ENCODE peak calls at places on chromosomes 12 and 14, in ten cellular contexts. One of them, this sample, is unnamed.

GRCh38 chr14:104785708-104786080 is 9.9 kb downstream of the AKT1 start:
- DNase-seq in A172: no peak
- DNase-seq in stimulated activated naive CD8-positive, alpha-beta T cell treated with anti-CD3 and anti-CD28 coated beads, Interleukin-15, Interleukin-2, amounts not matched to agents 100 U/mL and 50 U/mL, for 24 hours: no peak
- DNase-seq in NCI-H510A: no peak
- DNase-seq in NCI-H1694: no peak
- DNase-seq in epithelial cell of esophagus: no peak
- DNase-seq in astrocyte of the spinal cord: no peak
- DNase-seq in Ammon's horn: no peak
- DNase-seq in stimulated activated effector memory CD8-positive, alpha-beta T cell treated with anti-CD3 and anti-CD28 coated beads, Interleukin-12 subunit alpha, Interleukin-12 subunit beta, amount 100 ng/mL, for 72 hours: no peak
- DNase-seq in amygdala: no peak
- DNase-seq in this sample: no peak

GRCh38 chr12:6323340-6323994 is 13.0 kb downstream of the PLEKHG6 start:
- DNase-seq in NCI-H510A: no peak
- DNase-seq in astrocyte of the spinal cord: peak; percentile 95
- DNase-seq in amygdala: no peak
- DNase-seq in NCI-H1694: peak; percentile 10
- DNase-seq in stimulated activated effector memory CD8-positive, alpha-beta T cell treated with anti-CD3 and anti-CD28 coated beads, Interleukin-12 subunit alpha, Interleukin-12 subunit beta, amount 100 ng/mL, for 72 hours: no peak
- DNase-seq in epithelial cell of esophagus: peak; percentile 84
- DNase-seq in Ammon's horn: peak; percentile 67
- DNase-seq in A172: peak; percentile 91
- DNase-seq in stimulated activated naive CD8-positive, alpha-beta T cell treated with anti-CD3 and anti-CD28 coated beads, Interleukin-15, Interleukin-2, amounts not matched to agents 100 U/mL and 50 U/mL, for 24 hours: no peak
- DNase-seq in this sample: peak; percentile 24

GRCh38 chr12:62660763-62661162 is 194.1 kb downstream of the MON2 start:
- DNase-seq in astrocyte of the spinal cord: peak; percentile 39
- DNase-seq in NCI-H510A: no peak
- DNase-seq in stimulated activated effector memory CD8-positive, alpha-beta T cell treated with anti-CD3 and anti-CD28 coated beads, Interleukin-12 subunit alpha, Interleukin-12 subunit beta, amount 100 ng/mL, for 72 hours: no peak
- DNase-seq in amygdala: no peak
- DNase-seq in A172: peak; percentile 39
- DNase-seq in Ammon's horn: no peak
- DNase-seq in NCI-H1694: no peak
- DNase-seq in epithelial cell of esophagus: peak; percentile 89
- DNase-seq in stimulated activated naive CD8-positive, alpha-beta T cell treated with anti-CD3 and anti-CD28 coated beads, Interleukin-15, Interleukin-2, amounts not matched to agents 100 U/mL and 50 U/mL, for 24 hours: no peak
- DNase-seq in this sample: no peak

GRCh38 chr12:77401480-77402105 is 336.2 kb upstream of the E2F7 start:
- DNase-seq in A172: no peak
- DNase-seq in NCI-H1694: no peak
- DNase-seq in NCI-H510A: no peak
- DNase-seq in Ammon's horn: no peak
- DNase-seq in stimulated activated effector memory CD8-positive, alpha-beta T cell treated with anti-CD3 and anti-CD28 coated beads, Interleukin-12 subunit alpha, Interleukin-12 subunit beta, amount 100 ng/mL, for 72 hours: no peak
- DNase-seq in astrocyte of the spinal cord: no peak
- DNase-seq in epithelial cell of esophagus: no peak
- DNase-seq in stimulated activated naive CD8-positive, alpha-beta T cell treated with anti-CD3 and anti-CD28 coated beads, Interleukin-15, Interleukin-2, amounts not matched to agents 100 U/mL and 50 U/mL, for 24 hours: no peak
- DNase-seq in amygdala: no peak
- DNase-seq in this sample: no peak

GRCh38 chr12:111438501-111438900 is 32.8 kb downstream of the SH2B3 start:
- DNase-seq in A172: peak; percentile 78
- DNase-seq in NCI-H1694: no peak
- DNase-seq in amygdala: peak; percentile 27
- DNase-seq in stimulated activated naive CD8-positive, alpha-beta T cell treated with anti-CD3 and anti-CD28 coated beads, Interleukin-15, Interleukin-2, amounts not matched to agents 100 U/mL and 50 U/mL, for 24 hours: peak; percentile 76
- DNase-seq in stimulated activated effector memory CD8-positive, alpha-beta T cell treated with anti-CD3 and anti-CD28 coated beads, Interleukin-12 subunit alpha, Interleukin-12 subunit beta, amount 100 ng/mL, for 72 hours: no peak
- DNase-seq in astrocyte of the spinal cord: peak; percentile 63
- DNase-seq in Ammon's horn: no peak
- DNase-seq in epithelial cell of esophagus: peak; percentile 82
- DNase-seq in NCI-H510A: peak; percentile 25
- DNase-seq in this sample: no peak

GRCh38 chr12:93571854-93572711 is at the start of gene SOCS2:
- DNase-seq in A172: peak; percentile 48
- DNase-seq in stimulated activated naive CD8-positive, alpha-beta T cell treated with anti-CD3 and anti-CD28 coated beads, Interleukin-15, Interleukin-2, amounts not matched to agents 100 U/mL and 50 U/mL, for 24 hours: peak; percentile 44
- DNase-seq in amygdala: no peak
- DNase-seq in NCI-H510A: peak; percentile 40
- DNase-seq in stimulated activated effector memory CD8-positive, alpha-beta T cell treated with anti-CD3 and anti-CD28 coated beads, Interleukin-12 subunit alpha, Interleukin-12 subunit beta, amount 100 ng/mL, for 72 hours: peak; percentile 36
- DNase-seq in astrocyte of the spinal cord: no peak
- DNase-seq in epithelial cell of esophagus: peak; percentile 36
- DNase-seq in Ammon's horn: no peak
- DNase-seq in NCI-H1694: no peak
- DNase-seq in this sample: no peak

GRCh38 chr12:98544741-98545140 is 29.4 kb downstream of the TMPO start:
- DNase-seq in epithelial cell of esophagus: no peak
- DNase-seq in amygdala: no peak
- DNase-seq in astrocyte of the spinal cord: peak; percentile 12
- DNase-seq in NCI-H510A: no peak
- DNase-seq in NCI-H1694: no peak
- DNase-seq in Ammon's horn: no peak
- DNase-seq in A172: no peak
- DNase-seq in stimulated activated effector memory CD8-positive, alpha-beta T cell treated with anti-CD3 and anti-CD28 coated beads, Interleukin-12 subunit alpha, Interleukin-12 subunit beta, amount 100 ng/mL, for 72 hours: no peak
- DNase-seq in stimulated activated naive CD8-positive, alpha-beta T cell treated with anti-CD3 and anti-CD28 coated beads, Interleukin-15, Interleukin-2, amounts not matched to agents 100 U/mL and 50 U/mL, for 24 hours: no peak
- DNase-seq in this sample: no peak

GRCh38 chr14:65976771-65977170 is 509.4 kb upstream of the CCDC196 start:
- DNase-seq in stimulated activated naive CD8-positive, alpha-beta T cell treated with anti-CD3 and anti-CD28 coated beads, Interleukin-15, Interleukin-2, amounts not matched to agents 100 U/mL and 50 U/mL, for 24 hours: no peak
- DNase-seq in NCI-H510A: no peak
- DNase-seq in epithelial cell of esophagus: no peak
- DNase-seq in NCI-H1694: no peak
- DNase-seq in amygdala: no peak
- DNase-seq in A172: peak; percentile 35
- DNase-seq in stimulated activated effector memory CD8-positive, alpha-beta T cell treated with anti-CD3 and anti-CD28 coated beads, Interleukin-12 subunit alpha, Interleukin-12 subunit beta, amount 100 ng/mL, for 72 hours: no peak
- DNase-seq in astrocyte of the spinal cord: peak; percentile 2
- DNase-seq in Ammon's horn: no peak
- DNase-seq in this sample: no peak

GRCh38 chr12:57549909-57550627 is at the start of gene KIF5A:
- DNase-seq in amygdala: peak; percentile 43
- DNase-seq in A172: no peak
- DNase-seq in stimulated activated effector memory CD8-positive, alpha-beta T cell treated with anti-CD3 and anti-CD28 coated beads, Interleukin-12 subunit alpha, Interleukin-12 subunit beta, amount 100 ng/mL, for 72 hours: peak; percentile 60
- DNase-seq in NCI-H510A: peak; percentile 56
- DNase-seq in astrocyte of the spinal cord: no peak
- DNase-seq in epithelial cell of esophagus: no peak
- DNase-seq in Ammon's horn: peak; percentile 74
- DNase-seq in stimulated activated naive CD8-positive, alpha-beta T cell treated with anti-CD3 and anti-CD28 coated beads, Interleukin-15, Interleukin-2, amounts not matched to agents 100 U/mL and 50 U/mL, for 24 hours: peak; percentile 78
- DNase-seq in NCI-H1694: peak; percentile 18
- DNase-seq in this sample: peak; percentile 48

GRCh38 chr12:3135522-3136461 is 58.6 kb downstream of the TSPAN9 start:
- DNase-seq in stimulated activated naive CD8-positive, alpha-beta T cell treated with anti-CD3 and anti-CD28 coated beads, Interleukin-15, Interleukin-2, amounts not matched to agents 100 U/mL and 50 U/mL, for 24 hours: peak; percentile 29
- DNase-seq in Ammon's horn: peak; percentile 85
- DNase-seq in NCI-H510A: no peak
- DNase-seq in NCI-H1694: peak; percentile 86
- DNase-seq in stimulated activated effector memory CD8-positive, alpha-beta T cell treated with anti-CD3 and anti-CD28 coated beads, Interleukin-12 subunit alpha, Interleukin-12 subunit beta, amount 100 ng/mL, for 72 hours: peak; percentile 32
- DNase-seq in epithelial cell of esophagus: peak; percentile 79
- DNase-seq in A172: peak; percentile 54
- DNase-seq in amygdala: no peak
- DNase-seq in astrocyte of the spinal cord: peak; percentile 76
- DNase-seq in this sample: no peak

GRCh38 chr12:96195845-96196451 is 1.8 kb downstream of the ELK3 start:
- DNase-seq in amygdala: no peak
- DNase-seq in stimulated activated naive CD8-positive, alpha-beta T cell treated with anti-CD3 and anti-CD28 coated beads, Interleukin-15, Interleukin-2, amounts not matched to agents 100 U/mL and 50 U/mL, for 24 hours: peak; percentile 68
- DNase-seq in NCI-H1694: no peak
- DNase-seq in NCI-H510A: no peak
- DNase-seq in A172: peak; percentile 72
- DNase-seq in epithelial cell of esophagus: peak; percentile 63
- DNase-seq in stimulated activated effector memory CD8-positive, alpha-beta T cell treated with anti-CD3 and anti-CD28 coated beads, Interleukin-12 subunit alpha, Interleukin-12 subunit beta, amount 100 ng/mL, for 72 hours: peak; percentile 18
- DNase-seq in Ammon's horn: no peak
- DNase-seq in astrocyte of the spinal cord: peak; percentile 76
- DNase-seq in this sample: peak; percentile 14